ENCODE peak calls at places on chromosomes 16 and 17, in four cellular contexts. P is fibroblast of the aortic adventitia; E is MCF 10A; N is activated CD8-positive, alpha-beta T cell treated with anti-CD3 and anti-CD28 coated beads for 36 hours. K is an unnamed sample.
A peak's percentile ranks its signal among the peaks of the same experiment; 100 is the strongest.

GRCh38 chr17:64125937-64126336 is 4.0 kb downstream of the ERN1 start:
- DNase-seq in P (peak; percentile 32), E (no peak), N (no peak), K (no peak)

GRCh38 chr17:28047806-28048205 is 5.3 kb downstream of the NLK start:
- DNase-seq in P (no peak), E (no peak), N (no peak), K (no peak)

GRCh38 chr16:48231675-48232214 is 12.4 kb upstream of the LONP2 start:
- DNase-seq in E (peak; percentile 45), P (peak; percentile 51), N (peak; percentile 73), K (peak; percentile 59)

GRCh38 chr16:80552277-80552676 is 11.5 kb downstream of the DYNLRB2 start:
- DNase-seq in E (peak; percentile 8), P (no peak), N (no peak), K (no peak)

GRCh38 chr17:50834786-50835562 is 412 bp upstream of the WFIKKN2 start:
- DNase-seq in N (no peak), E (no peak), P (peak; percentile 48), K (no peak)

GRCh38 chr17:62014526-62014925 is 50.6 kb downstream of the MED13 start:
- DNase-seq in E (no peak), P (no peak), N (no peak), K (no peak)

GRCh38 chr17:44144966-44145739 is 3.4 kb downstream of the HROB start:
- DNase-seq in E (peak; percentile 75), N (no peak), P (peak; percentile 61), K (no peak)

GRCh38 chr17:30780343-30780742 is 44.1 kb downstream of the CRLF3 start:
- DNase-seq in N (peak; percentile 61), E (no peak), P (no peak), K (peak; percentile 30)

GRCh38 chr17:44941712-44942331 is 5.8 kb downstream of the KIF18B start:
- DNase-seq in E (no peak), P (no peak), N (no peak), K (no peak)

GRCh38 chr17:75776399-75777242 is 8.0 kb upstream of the UNK start:
- DNase-seq in P (peak; percentile 40), E (no peak), N (peak; percentile 47), K (peak; percentile 10)

GRCh38 chr17:27378482-27379200 is 77.6 kb upstream of the KSR1 start:
- DNase-seq in P (no peak), E (no peak), N (no peak), K (no peak)

GRCh38 chr17:20281860-20282259 is 185.5 kb downstream of the LGALS9B start:
- DNase-seq in N (no peak), E (no peak), P (no peak), K (no peak)

GRCh38 chr16:4833584-4833983 is 13.5 kb downstream of the GLYR1 start:
- DNase-seq in P (no peak), N (no peak), E (no peak), K (no peak)

GRCh38 chr17:10757067-10757466 is 27.2 kb upstream of the TMEM220 start:
- DNase-seq in N (no peak), E (no peak), P (no peak), K (no peak)

GRCh38 chr16:87723224-87723619 is 42.6 kb downstream of the KLHDC4 start:
- DNase-seq in P (peak; percentile 2), E (peak; percentile 12), N (peak; percentile 28), K (peak; percentile 81)

GRCh38 chr16:53515259-53515658 is 12.2 kb upstream of the AKTIP start:
- DNase-seq in N (no peak), P (no peak), E (no peak), K (no peak)

GRCh38 chr16:87582221-87582965 is 19.9 kb upstream of the JPH3 start:
- DNase-seq in P (peak; percentile 95), E (peak; percentile 68), N (no peak), K (no peak)

GRCh38 chr17:61997649-61998048 is 67.4 kb downstream of the MED13 start:
- DNase-seq in N (no peak), P (peak; percentile 37), E (peak; percentile 37), K (no peak)

GRCh38 chr16:46689492-46690280 is at the start of gene ORC6:
- DNase-seq in N (peak; percentile 99), E (peak; percentile 97), P (peak; percentile 96), K (peak; percentile 97)

GRCh38 chr17:29138184-29138955 is 41.8 kb downstream of the MYO18A start:
- DNase-seq in N (peak; percentile 88), P (no peak), E (no peak), K (no peak)

GRCh38 chr17:48244814-48245213 is 137.2 kb downstream of the SNX11 start:
- DNase-seq in P (no peak), N (no peak), E (peak; percentile 13), K (no peak)

GRCh38 chr17:17140590-17140980 is 65.5 kb downstream of the PLD6 start:
- DNase-seq in E (peak; percentile 46), P (peak; percentile 52), N (no peak), K (no peak)

GRCh38 chr16:56362057-56362655 is 63.2 kb downstream of the AMFR start:
- DNase-seq in E (no peak), P (no peak), N (no peak), K (no peak)

GRCh38 chr16:3187798-3188674 is at the start of gene OR1F1:
- DNase-seq in P (peak; percentile 62), E (peak; percentile 60), N (peak; percentile 88), K (peak; percentile 62)

GRCh38 chr16:84593825-84594724 is 23.8 kb downstream of the COTL1 start:
- DNase-seq in N (peak; percentile 95), E (no peak), P (no peak), K (peak; percentile 85)

GRCh38 chr17:16158721-16159120 is 56.6 kb downstream of the NCOR1 start:
- DNase-seq in N (no peak), P (peak; percentile 30), E (no peak), K (no peak)

GRCh38 chr17:56319531-56319930 is 166.3 kb downstream of the ANKFN1 start:
- DNase-seq in E (peak; percentile 68), N (no peak), P (peak; percentile 79), K (peak; percentile 25)

GRCh38 chr16:3589001-3589400 is 11.8 kb upstream of the NLRC3 start:
- DNase-seq in N (no peak), P (no peak), E (no peak), K (no peak)

GRCh38 chr17:7912927-7913524 is 3.1 kb downstream of the RNF227 start:
- DNase-seq in P (peak; percentile 89), N (peak; percentile 59), E (peak; percentile 84), K (peak; percentile 87)

GRCh38 chr16:81204794-81205680 is 33.5 kb upstream of the BCO1 start:
- DNase-seq in P (peak; percentile 83), N (peak; percentile 33), E (peak; percentile 50), K (peak; percentile 67)

GRCh38 chr17:3532859-3533142 is 24.8 kb downstream of the TRPV3 start:
- DNase-seq in E (no peak), P (no peak), N (no peak), K (no peak)

DNA sequence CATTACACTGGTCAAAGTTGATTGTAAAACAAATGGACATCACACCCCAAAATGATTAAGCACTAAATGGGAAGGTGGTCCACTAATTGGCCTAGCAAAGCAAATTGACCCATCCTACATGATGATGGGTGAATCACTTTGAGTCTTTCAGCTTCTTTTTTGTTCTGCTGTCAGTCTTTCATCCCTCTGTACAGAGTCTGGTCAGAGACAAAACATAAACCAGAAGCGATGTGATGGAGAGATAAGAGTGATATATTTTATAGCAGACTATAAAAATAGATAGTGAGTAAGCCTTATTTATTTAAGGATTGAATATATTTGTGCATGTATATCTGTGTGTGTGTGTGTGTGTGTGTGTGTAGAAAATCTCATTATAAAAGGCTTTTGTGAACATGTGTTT is 618.4 kb upstream of the SOX9 start:
- DNase-seq in P (no peak), E (no peak), N (no peak), K (no peak)
- TF ChIP-seq CTCF in P (no peak), E (no peak), N (no peak), K (no peak)

GRCh38 chr16:31274831-31275816 is 15.3 kb downstream of the ITGAM start:
- DNase-seq in N (no peak), P (no peak), E (peak; percentile 92), K (no peak)
- TF ChIP-seq CTCF in N (no peak), P (no peak), E (no peak), K (no peak)

DNA sequence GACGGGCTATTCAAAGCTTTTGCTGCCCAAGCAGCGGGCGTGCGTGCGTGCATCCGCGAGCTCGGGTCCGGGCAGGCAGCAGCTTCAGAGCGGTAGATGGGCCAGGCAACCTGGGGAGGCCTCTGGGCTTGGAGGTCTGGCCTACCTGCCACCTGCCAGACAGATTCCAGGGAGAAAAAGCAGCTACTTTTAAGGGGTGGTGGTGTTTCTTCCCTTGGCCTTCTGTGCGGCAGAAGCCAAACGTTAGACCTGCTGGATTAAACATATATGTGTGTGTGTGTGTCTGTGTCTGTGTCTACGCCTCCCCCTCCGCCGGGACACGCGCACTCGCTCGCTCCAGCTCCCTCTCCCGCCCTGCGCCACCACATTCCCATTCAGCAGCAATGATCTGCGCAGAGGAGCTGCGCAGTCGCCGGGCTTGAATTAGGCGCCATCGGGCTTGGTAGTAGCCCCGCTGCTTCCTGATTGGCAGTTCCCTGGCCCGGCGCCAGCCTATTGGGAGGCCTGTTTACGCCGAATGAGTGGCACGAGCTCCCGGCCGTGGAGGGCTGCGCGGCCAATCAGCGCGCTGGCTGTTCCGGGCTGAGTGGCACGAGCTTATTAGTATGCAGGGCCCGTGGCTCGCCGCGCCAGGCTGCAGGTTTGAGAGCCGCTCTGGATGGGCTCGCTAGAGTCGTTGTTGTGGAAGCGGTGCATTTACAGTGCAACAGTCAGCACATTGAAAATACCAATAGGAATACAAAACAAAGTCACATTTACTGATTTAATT is at the start of gene BAHCC1:
- DNase-seq in N (peak; percentile 95), E (peak; percentile 100), P (peak; percentile 100), K (peak; percentile 85)
- TF ChIP-seq CTCF in N (no peak), E (no peak), P (no peak), K (no peak)

DNA sequence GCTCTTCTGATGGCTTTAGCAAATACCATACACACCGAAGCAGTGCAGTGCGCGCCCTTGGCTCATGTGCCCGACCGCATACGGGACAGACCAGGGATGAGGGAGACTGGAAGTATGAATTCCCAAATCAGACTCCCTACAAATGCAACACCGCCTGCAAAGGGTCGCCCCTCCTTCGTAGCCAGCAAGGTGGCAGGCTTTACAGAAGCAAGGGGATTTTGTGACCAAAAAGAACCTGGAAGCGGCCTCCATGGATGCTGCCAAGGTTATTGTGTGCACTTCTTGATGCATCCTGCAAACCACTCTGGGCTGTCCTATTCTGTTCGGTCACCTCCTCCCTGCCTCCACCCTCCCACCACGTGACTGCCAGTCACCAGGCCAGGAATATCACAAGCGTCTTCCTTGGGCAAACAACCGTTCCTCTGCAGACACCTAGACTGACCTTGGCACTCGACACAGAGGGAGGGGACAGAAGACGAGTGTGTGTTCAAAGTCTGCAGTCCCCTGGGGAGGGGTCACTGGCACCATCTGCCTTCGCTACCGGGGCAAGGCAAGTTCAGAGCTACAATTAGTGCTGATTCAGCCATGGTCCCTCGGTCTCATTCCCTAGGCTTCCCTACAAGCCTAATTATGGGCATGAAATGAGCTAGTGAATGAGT is 460.3 kb downstream of the SLC39A11 start:
- DNase-seq in E (no peak), P (no peak), N (no peak), K (no peak)
- TF ChIP-seq CTCF in E (no peak), P (no peak), N (no peak), K (no peak)

DNA sequence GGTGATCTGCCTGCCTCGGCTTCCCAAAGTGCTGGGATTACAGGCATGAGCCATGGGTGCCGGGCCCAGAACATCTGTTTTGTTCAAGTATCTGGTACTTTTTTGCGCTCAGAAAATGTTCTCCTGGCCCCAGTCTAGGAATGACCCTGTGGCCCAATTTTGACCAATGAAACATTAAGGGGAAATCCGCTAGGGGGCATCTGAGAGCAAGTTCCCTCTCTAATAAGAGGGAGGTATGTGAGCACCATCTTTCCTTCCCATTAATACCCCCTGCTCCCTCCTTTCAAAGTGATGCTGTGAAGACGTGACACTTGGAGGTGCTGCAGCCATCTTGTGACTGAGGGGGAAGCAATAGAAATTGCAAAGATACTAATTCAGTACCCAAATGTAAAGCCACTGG is 16.5 kb upstream of the CLEC3A start:
- DNase-seq in N (peak; percentile 7), P (no peak), E (peak; percentile 53), K (peak; percentile 16)
- TF ChIP-seq CTCF in N (peak; percentile 12), P (peak; percentile 9), E (no peak), K (peak; percentile 7)